ENCODE peak calls at places on chromosomes 5 and 9, in five cellular contexts. X is T-helper 2 cell; U is germinal center; E is activated naive CD8-positive, alpha-beta T cell treated with anti-CD3 and anti-CD28 coated beads, Interleukin-2, amount 10 ng/mL, durations not matched to agents 7 days and 5 days; W is AG09319. M is an unnamed sample.

GRCh38 chr9:109906766-109907382 is 126.9 kb downstream of the PALM2AKAP2 start:
- DNase-seq in W (no peak), E (no peak), U (no peak), X (no peak), M (no peak)

GRCh38 chr9:107394264-107394663 is 95.3 kb downstream of the KLF4 start:
- DNase-seq in X (no peak), E (no peak), W (no peak), U (no peak), M (no peak)

GRCh38 chr5:94360382-94360781 is 258.0 kb downstream of the KIAA0825 start:
- DNase-seq in W (no peak), E (no peak), X (no peak), U (no peak), M (no peak)

GRCh38 chr9:129160712-129161533 is 17.1 kb downstream of the IER5L start:
- DNase-seq in X (no peak), E (no peak), U (no peak), W (no peak), M (no peak)

GRCh38 chr5:143695941-143696340 is 116.0 kb upstream of the HMHB1 start:
- DNase-seq in X (no peak), W (no peak), U (no peak), E (no peak), M (no peak)

GRCh38 chr9:18994263-18994916 is 38.6 kb downstream of the SAXO1 start:
- DNase-seq in W (no peak), E (no peak), X (no peak), U (no peak), M (no peak)

GRCh38 chr9:6644346-6645152 is 980 bp downstream of the GLDC start:
- DNase-seq in X (no peak), W (no peak), E (no peak), U (no peak), M (no peak)

GRCh38 chr5:132747064-132747692 is at the start of gene CCNI2:
- DNase-seq in X (peak; percentile 68), U (peak; percentile 72), W (no peak), E (peak; percentile 80), M (peak; percentile 29)

GRCh38 chr5:619444-619843 is 7.3 kb downstream of the CEP72 start:
- DNase-seq in W (no peak), E (no peak), X (no peak), U (no peak), M (no peak)

GRCh38 chr9:136171009-136171800 is 33.7 kb downstream of the LHX3 start:
- DNase-seq in W (no peak), E (no peak), U (no peak), X (no peak), M (no peak)

GRCh38 chr9:130034570-130034969 is 8.4 kb downstream of the FNBP1 start:
- DNase-seq in W (no peak), X (no peak), E (no peak), U (no peak), M (no peak)

GRCh38 chr5:175663191-175664184 is 5.6 kb downstream of the HRH2 start:
- DNase-seq in X (no peak), W (no peak), U (no peak), E (no peak), M (no peak)

GRCh38 chr9:134585746-134586706 is 55.6 kb upstream of the COL5A1 start:
- DNase-seq in X (no peak), E (no peak), W (no peak), U (no peak), M (no peak)

GRCh38 chr5:160970605-160971191 is 118.7 kb upstream of the ATP10B start:
- DNase-seq in U (no peak), E (no peak), W (no peak), X (no peak), M (no peak)

GRCh38 chr5:89981871-89982773 is 427.4 kb downstream of the CETN3 start:
- DNase-seq in U (no peak), W (no peak), E (no peak), X (no peak), M (no peak)

GRCh38 chr5:65749956-65750355 is 28.0 kb downstream of the NLN start:
- DNase-seq in X (no peak), E (no peak), U (no peak), W (no peak), M (no peak)

GRCh38 chr9:109444771-109445320 is 53.3 kb downstream of the PTPN3 start:
- DNase-seq in X (no peak), E (no peak), W (no peak), U (no peak), M (no peak)

GRCh38 chr9:13478637-13479036 is 199.1 kb upstream of the MPDZ start:
- DNase-seq in W (peak; percentile 0), X (no peak), U (no peak), E (no peak), M (no peak)

GRCh38 chr9:132023409-132024180 is 56.1 kb downstream of the MED27 start:
- DNase-seq in E (no peak), U (no peak), W (no peak), X (no peak), M (no peak)

GRCh38 chr5:121681200-121681855 is 170.4 kb upstream of the FTMT start:
- DNase-seq in W (no peak), E (no peak), X (no peak), U (no peak), M (no peak)

GRCh38 chr5:145637396-145637795 is 197.7 kb downstream of the PRELID2 start:
- DNase-seq in E (no peak), U (no peak), X (no peak), W (no peak), M (no peak)

GRCh38 chr5:10254686-10255085 is 4.6 kb downstream of the CCT5 start:
- DNase-seq in E (no peak), U (no peak), X (no peak), W (no peak), M (no peak)

GRCh38 chr5:167460449-167461020 is 830.9 kb upstream of the WWC1 start:
- DNase-seq in E (no peak), X (no peak), U (no peak), W (no peak), M (no peak)

GRCh38 chr5:133328800-133329199 is 277.0 kb downstream of the HSPA4 start:
- DNase-seq in W (no peak), E (no peak), U (no peak), X (no peak), M (no peak)

GRCh38 chr9:137265496-137266161 is 10.5 kb downstream of the NELFB start:
- DNase-seq in E (no peak), W (no peak), U (no peak), X (no peak), M (no peak)

GRCh38 chr5:90342576-90342975 is 67.0 kb downstream of the CETN3 start:
- DNase-seq in E (no peak), X (no peak), W (no peak), U (no peak), M (no peak)

GRCh38 chr5:34626036-34626435 is 30.1 kb upstream of the RAI14 start:
- DNase-seq in W (no peak), U (no peak), E (no peak), X (no peak), M (no peak)